ENCODE peak calls at places on chromosomes 3 and 15, in four cellular contexts. P, U, C and R are unnamed samples.

GRCh38 chr3:68103811-68104210 is 449.4 kb upstream of the SUCLG2 start:
- DNase-seq in C (no peak), U (no peak), P (no peak), R (no peak)

GRCh38 chr15:101439920-101440319 is 49.6 kb downstream of the PCSK6 start:
- DNase-seq in C (no peak), U (no peak), P (no peak), R (no peak)

GRCh38 chr15:74130089-74130848 is at the start of gene ISLR2:
- DNase-seq in C (no peak), P (no peak), U (no peak), R (no peak)

GRCh38 chr3:167876603-167877325 is 141.2 kb downstream of the SERPINI1 start:
- DNase-seq in C (no peak), U (no peak), P (no peak), R (no peak)

GRCh38 chr3:51686512-51687215 is 15.6 kb downstream of the TEX264 start:
- DNase-seq in P (no peak), U (peak; percentile 42), C (no peak), R (no peak)

GRCh38 chr3:50194128-50194902 is 2.9 kb downstream of the GNAT1 start:
- DNase-seq in C (peak; percentile 59), U (peak; percentile 49), P (no peak), R (peak; percentile 21)

GRCh38 chr3:41095702-41096101 is 103.6 kb upstream of the CTNNB1 start:
- DNase-seq in C (no peak), P (no peak), U (no peak), R (no peak)

GRCh38 chr3:59727902-59728301 is 678.1 kb upstream of the CFAP20DC start:
- DNase-seq in P (no peak), U (no peak), C (no peak), R (no peak)

GRCh38 chr15:39580117-39580629 is 706 bp upstream of the THBS1 start:
- DNase-seq in C (peak; percentile 90), U (peak; percentile 88), P (peak; percentile 65), R (peak; percentile 25)

GRCh38 chr3:161265916-161266571 is 44.9 kb downstream of the NMD3 start:
- DNase-seq in U (no peak), P (no peak), C (no peak), R (no peak)

GRCh38 chr3:16305121-16305541 is 40.1 kb downstream of the OXNAD1 start:
- DNase-seq in P (no peak), U (no peak), C (no peak), R (no peak)

GRCh38 chr15:34336947-34337556 is 529 bp downstream of the SLC12A6 start:
- DNase-seq in P (peak; percentile 24), C (no peak), U (no peak), R (peak; percentile 32)

GRCh38 chr15:82231233-82231632 is 31.3 kb downstream of the EFL1 start:
- DNase-seq in C (no peak), U (no peak), P (peak; percentile 37), R (no peak)

GRCh38 chr3:183253961-183254815 is 1.1 kb downstream of the B3GNT5 start:
- DNase-seq in P (peak; percentile 52), U (no peak), C (no peak), R (no peak)